ENCODE peak calls at places on chromosomes 6 and 20, in seven cellular contexts. E, B, C, S, H, A and Z are unnamed samples.

GRCh38 chr6:34894693-34895092 is 5.6 kb downstream of the ANKS1A start:
- DNase-seq in S (no peak), B (no peak), C (no peak), E (no peak), A (no peak), H (no peak), Z (no peak)

GRCh38 chr20:8428988-8429387 is 296.9 kb downstream of the PLCB1 start:
- DNase-seq in A (no peak), S (no peak), C (no peak), E (no peak), B (no peak), H (no peak), Z (no peak)

GRCh38 chr6:12782136-12782535 is 65.6 kb downstream of the PHACTR1 start:
- DNase-seq in S (no peak), A (no peak), C (no peak), B (no peak), H (no peak), E (no peak), Z (no peak)

GRCh38 chr20:50572922-50573777 is 63.0 kb downstream of the PTPN1 start:
- DNase-seq in H (peak; percentile 85), E (peak; percentile 93), C (no peak), S (no peak), A (no peak), B (no peak), Z (no peak)

GRCh38 chr6:156720739-156721714 is 56.2 kb upstream of the ARID1B start:
- DNase-seq in S (peak; percentile 73), E (peak; percentile 25), C (no peak), A (no peak), B (peak; percentile 72), H (peak; percentile 85), Z (peak; percentile 67)

GRCh38 chr6:157304840-157305675 is 18.3 kb downstream of the TMEM242 start:
- DNase-seq in E (peak; percentile 35), B (no peak), H (no peak), S (peak; percentile 44), C (no peak), A (no peak), Z (no peak)

GRCh38 chr6:16729183-16729696 is 32.0 kb downstream of the ATXN1 start:
- DNase-seq in S (no peak), A (no peak), H (no peak), E (peak; percentile 74), C (no peak), B (no peak), Z (no peak)

GRCh38 chr6:71190809-71191208 is 97.8 kb upstream of the OGFRL1 start:
- DNase-seq in B (no peak), S (no peak), H (no peak), C (no peak), E (peak; percentile 65), A (no peak), Z (no peak)

GRCh38 chr6:68192988-68193387 is 442.1 kb upstream of the ADGRB3 start:
- DNase-seq in E (no peak), B (no peak), C (no peak), A (no peak), H (no peak), S (no peak), Z (no peak)

GRCh38 chr6:91782789-91783188 is 1195.9 kb upstream of the MAP3K7 start:
- DNase-seq in S (no peak), A (no peak), H (no peak), E (no peak), C (no peak), B (no peak), Z (no peak)

GRCh38 chr6:24923885-24924401 is 11.8 kb downstream of the RIPOR2 start:
- DNase-seq in S (no peak), H (peak; percentile 8), A (no peak), C (no peak), B (no peak), E (no peak), Z (no peak)

GRCh38 chr6:47475319-47475816 is 2.2 kb upstream of the CD2AP start:
- DNase-seq in H (no peak), A (no peak), S (no peak), B (no peak), E (no peak), C (no peak), Z (no peak)

GRCh38 chr6:22221211-22221610 is 75.6 kb downstream of the PRL start:
- DNase-seq in S (no peak), H (no peak), B (no peak), E (no peak), C (no peak), A (no peak), Z (no peak)

GRCh38 chr6:37819802-37820712 is 530 bp downstream of the ZFAND3 start:
- DNase-seq in C (peak; percentile 60), B (peak; percentile 55), A (peak; percentile 29), S (peak; percentile 42), E (peak; percentile 84), H (peak; percentile 52), Z (peak; percentile 69)

GRCh38 chr6:1820165-1820564 is 210.4 kb downstream of the FOXC1 start:
- DNase-seq in H (no peak), B (no peak), E (peak; percentile 81), S (no peak), A (no peak), C (no peak), Z (no peak)

GRCh38 chr20:19692685-19693119 is 65.4 kb upstream of the RIN2 start:
- DNase-seq in B (peak; percentile 62), E (peak; percentile 55), C (peak; percentile 49), S (peak; percentile 71), H (peak; percentile 58), A (peak; percentile 37), Z (peak; percentile 74)

GRCh38 chr20:41424546-41424945 is 57.9 kb upstream of the EMILIN3 start:
- DNase-seq in C (no peak), E (peak; percentile 14), A (no peak), S (no peak), B (no peak), H (no peak), Z (no peak)

GRCh38 chr6:131510094-131510493 is 62.9 kb upstream of the ARG1 start:
- DNase-seq in H (no peak), B (no peak), A (no peak), S (no peak), C (no peak), E (no peak), Z (no peak)

GRCh38 chr6:167795874-167796667 is 30.6 kb upstream of the AFDN start:
- DNase-seq in E (no peak), A (no peak), C (no peak), B (peak; percentile 28), S (peak; percentile 84), H (peak; percentile 82), Z (peak; percentile 55)
- H3K4me3 ChIP-seq in E (no peak overlapping the region), A (no peak overlapping the region), C (no peak overlapping the region), B (no peak overlapping the region), S (peak overlapping the region; percentile 35), H (no peak overlapping the region), Z (peak overlapping the region; percentile 6)

DNA sequence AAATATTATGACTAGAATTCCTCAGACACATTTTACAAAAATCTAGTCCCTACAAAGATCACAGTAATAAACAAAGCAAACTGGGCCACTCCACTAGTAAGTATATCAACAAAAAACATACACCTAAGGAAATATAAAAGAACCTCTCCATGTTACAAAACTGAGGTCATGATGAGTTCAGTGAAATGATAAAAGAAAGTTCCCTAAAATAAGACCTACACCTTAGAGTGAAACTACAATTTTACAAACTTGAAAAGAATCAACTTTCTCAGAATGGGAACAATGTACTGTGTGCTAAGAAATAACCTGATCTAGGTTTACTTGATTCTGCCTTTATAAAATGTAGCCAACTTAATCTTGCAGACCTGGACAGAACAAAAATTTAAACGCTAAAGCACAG is 2.0 kb downstream of the RALGAPA2 start:
- DNase-seq in A (no peak), H (no peak), B (no peak), S (no peak), E (no peak), C (no peak), Z (no peak)
- H3K4me3 ChIP-seq in A (no peak overlapping the region), H (no peak overlapping the region), B (no peak overlapping the region), S (peak overlapping the region; percentile 15), E (no peak overlapping the region), C (peak overlapping the region; percentile 94), Z (no peak overlapping the region)

GRCh38 chr6:125752773-125753172 is 3.3 kb downstream of the HEY2 start:
- DNase-seq in C (no peak), H (no peak), A (no peak), B (no peak), E (no peak), S (no peak), Z (no peak)

GRCh38 chr6:125753218-125753936 is 3.9 kb downstream of the HEY2 start:
- DNase-seq in E (peak; percentile 63), A (peak; percentile 13), H (no peak), C (no peak), B (peak; percentile 67), S (no peak), Z (peak; percentile 31)

GRCh38 chr6:125751334-125751916 is 2.0 kb downstream of the HEY2 start:
- DNase-seq in C (no peak), E (no peak), H (no peak), B (no peak), A (no peak), S (no peak), Z (no peak)

GRCh38 chr6:125750692-125751333 is 1.4 kb downstream of the HEY2 start:
- DNase-seq in H (no peak), A (no peak), B (no peak), E (no peak), S (no peak), C (no peak), Z (no peak)

DNA sequence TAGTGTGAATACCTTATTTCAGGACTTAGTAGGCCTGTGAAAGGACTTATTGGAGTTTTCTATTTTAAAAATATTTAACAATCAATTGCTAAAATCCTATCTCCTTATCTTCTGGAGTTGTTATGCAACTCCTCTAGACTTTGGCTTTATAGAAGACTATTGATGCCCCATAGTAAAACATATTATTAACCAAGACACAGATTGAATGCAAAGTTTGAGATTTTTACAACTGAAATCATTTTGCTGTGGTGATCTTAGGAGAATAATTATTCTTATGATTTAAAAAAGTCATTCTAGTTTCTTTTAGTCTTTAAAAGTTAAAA is 4.5 kb downstream of the HEY2 start:
- DNase-seq in E (no peak), S (no peak), C (no peak), B (no peak), A (no peak), H (no peak), Z (no peak)
- H3K4me3 ChIP-seq in E (peak overlapping the region; percentile 84), S (no peak overlapping the region), C (no peak overlapping the region), B (no peak overlapping the region), A (no peak overlapping the region), H (no peak overlapping the region), Z (no peak overlapping the region)

DNA sequence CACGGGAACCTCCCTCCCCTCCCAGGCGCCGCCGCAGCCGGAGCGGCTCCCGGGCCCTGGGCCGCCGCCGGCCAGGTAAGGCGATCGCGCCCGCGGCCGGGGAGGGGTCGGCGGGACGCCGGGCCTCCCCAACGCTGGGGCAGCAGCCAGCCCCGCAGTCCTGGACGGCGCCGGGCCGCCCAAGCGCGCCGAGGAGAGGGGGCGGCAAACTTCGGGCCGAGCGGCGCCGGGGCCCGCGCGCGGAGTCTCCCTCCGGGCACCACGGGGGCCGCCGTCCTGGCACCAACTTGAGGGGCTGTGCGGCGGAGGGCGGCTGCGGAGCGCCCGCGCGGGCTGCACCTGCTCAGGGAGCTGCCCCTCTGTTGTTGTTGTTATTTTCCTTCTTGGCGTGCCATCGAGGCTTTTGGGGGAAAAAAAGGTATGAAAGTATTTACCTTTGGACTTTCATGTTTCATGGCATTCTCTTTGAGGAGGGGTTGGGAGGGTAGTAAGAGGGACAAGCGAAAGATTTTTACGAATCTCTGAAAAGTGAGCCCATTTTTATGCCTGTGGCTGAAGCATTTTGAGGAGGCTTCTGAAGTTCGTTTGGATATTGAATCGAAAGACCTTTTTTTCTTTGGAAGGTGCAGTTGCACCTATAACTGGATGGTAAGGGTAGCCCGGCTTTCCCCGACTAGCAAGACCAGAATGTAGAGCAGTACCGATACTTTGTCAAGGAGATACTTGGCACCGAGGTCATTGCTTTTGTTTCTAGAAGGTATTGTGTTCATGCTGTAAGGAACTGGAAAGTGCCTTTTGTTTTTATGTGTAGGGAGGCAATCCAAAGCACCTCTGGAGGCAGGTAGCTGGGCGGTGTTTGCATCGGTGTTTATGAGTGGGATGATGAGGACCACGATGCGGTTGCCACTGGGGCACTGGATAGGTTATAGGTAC is at the start of gene RNF182:
- DNase-seq in C (no peak), B (no peak), H (peak; percentile 65), A (no peak), E (no peak), S (no peak), Z (no peak)
- H3K4me3 ChIP-seq in C (no peak within 1 kb of the TSS), B (no peak within 1 kb of the TSS), H (peak within 1 kb of the TSS; percentile 10), A (peak within 1 kb of the TSS; percentile 65), E (peak within 1 kb of the TSS; percentile 56), S (peak within 1 kb of the TSS; percentile 43), Z (peak within 1 kb of the TSS; percentile 43)